ENCODE peak calls at places on chromosomes 5 and 9, in five cellular contexts. C is lower lobe of right lung; A is ovary; R is lung; U is CD8-positive, alpha-beta T cell. Z is an unnamed sample. For H3K9me3, the result is how much of the 10 kb centered on the place peaks cover.

GRCh38 chr5:43192558-43193170 is 639 bp downstream of the NIM1K start:
- DNase-seq in C (peak), R (no peak), A (peak), U (peak), Z (no peak)

GRCh38 chr5:67115238-67115637 is 81.4 kb downstream of the CD180 start:
- DNase-seq in C (no peak), A (no peak), U (no peak), R (no peak), Z (no peak)

GRCh38 chr5:137624786-137625349 is 111.0 kb downstream of the KLHL3 start:
- DNase-seq in C (no peak), U (no peak), R (no peak), A (no peak), Z (no peak)

GRCh38 chr5:82863260-82863659 is 213.9 kb downstream of the TMEM167A start:
- DNase-seq in U (no peak), C (no peak), R (no peak), A (no peak), Z (no peak)

GRCh38 chr9:131799177-131799823 is 59.4 kb upstream of the RAPGEF1 start:
- DNase-seq in C (no peak), A (peak), R (peak), U (peak), Z (peak)

GRCh38 chr5:55691265-55692105 is 20.6 kb downstream of the SLC38A9 start:
- DNase-seq in U (no peak), C (no peak), A (no peak), R (no peak), Z (no peak)

GRCh38 chr5:6328173-6328572 is 50.2 kb downstream of the MED10 start:
- DNase-seq in A (no peak), U (no peak), C (no peak), R (no peak), Z (no peak)

GRCh38 chr9:95770653-95771131 is 104.8 kb upstream of the ERCC6L2 start:
- DNase-seq in R (no peak), A (no peak), C (no peak), U (no peak), Z (no peak)

GRCh38 chr9:127915801-127916664 is 808 bp downstream of the ST6GALNAC4 start:
- DNase-seq in U (peak), C (peak), R (no peak), A (no peak), Z (no peak)

GRCh38 chr5:75710630-75711029 is 6.6 kb downstream of the POC5 start:
- DNase-seq in R (no peak), C (no peak), A (no peak), U (no peak), Z (no peak)

GRCh38 chr9:36346578-36346977 is 53.5 kb downstream of the RNF38 start:
- DNase-seq in U (no peak), A (no peak), C (no peak), R (no peak), Z (no peak)

GRCh38 chr9:99605016-99605743 is 216.5 kb upstream of the NR4A3 start:
- DNase-seq in R (no peak), C (no peak), U (no peak), A (no peak), Z (no peak)

GRCh38 chr9:112787942-112788341 is 37.4 kb downstream of the SNX30 start:
- DNase-seq in A (no peak), C (no peak), R (peak), U (no peak), Z (no peak)

GRCh38 chr5:52359261-52359660 is 428.5 kb upstream of the ITGA1 start:
- DNase-seq in A (no peak), C (no peak), U (no peak), R (no peak), Z (no peak)

GRCh38 chr5:72183231-72183630 is 76.0 kb downstream of the MAP1B start:
- DNase-seq in A (no peak), U (no peak), R (no peak), C (no peak), Z (no peak)

GRCh38 chr5:151622367-151623097 is 31.4 kb upstream of the FAT2 start:
- DNase-seq in C (no peak), R (no peak), A (no peak), U (no peak), Z (no peak)

GRCh38 chr9:116153765-116154333 is at the start of gene PAPPA:
- DNase-seq in A (peak), U (no peak), C (no peak), R (no peak), Z (no peak)

GRCh38 chr9:92617951-92618510 is 51.9 kb downstream of the IPPK start:
- DNase-seq in R (no peak), A (no peak), C (no peak), U (no peak), Z (peak)

GRCh38 chr5:155529366-155529765 is 515.8 kb downstream of the KIF4B start:
- DNase-seq in U (no peak), R (no peak), C (no peak), A (no peak), Z (no peak)

GRCh38 chr5:14965815-14966214 is 94.2 kb upstream of the ANKH start:
- DNase-seq in A (no peak), U (no peak), C (no peak), R (no peak), Z (no peak)

GRCh38 chr9:32978051-32978450 is 23.4 kb downstream of the APTX start:
- DNase-seq in A (no peak), U (no peak), C (no peak), R (no peak), Z (no peak)

GRCh38 chr5:163585206-163585605 is 79.8 kb downstream of the MAT2B start:
- DNase-seq in A (no peak), U (no peak), R (no peak), C (no peak), Z (no peak)

GRCh38 chr5:166639151-166639550 is 1652.3 kb upstream of the WWC1 start:
- DNase-seq in A (no peak), U (no peak), R (no peak), C (no peak), Z (no peak)
- H3K9me3 ChIP-seq in A (under half), U (under half), R (under half), C (under half), Z (under half)

GRCh38 chr9:4504250-4504649 is 14.0 kb downstream of the SLC1A1 start:
- DNase-seq in A (no peak), U (no peak), R (no peak), C (no peak), Z (no peak)
- H3K4me3 ChIP-seq in A (no peak), U (no peak), R (no peak), C (no peak), Z (no peak)

GRCh38 chr5:107864793-107865192 is 194.1 kb upstream of the EFNA5 start:
- DNase-seq in A (no peak), C (no peak), U (no peak), R (no peak), Z (no peak)

GRCh38 chr5:107860044-107860443 is 189.3 kb upstream of the EFNA5 start:
- DNase-seq in A (no peak), R (no peak), C (no peak), U (no peak), Z (no peak)

GRCh38 chr5:107863125-107863524 is 192.4 kb upstream of the EFNA5 start:
- DNase-seq in C (no peak), R (no peak), A (no peak), U (no peak), Z (no peak)

GRCh38 chr5:107858788-107859187 is 188.1 kb upstream of the EFNA5 start:
- DNase-seq in U (no peak), C (no peak), R (no peak), A (no peak), Z (no peak)

DNA sequence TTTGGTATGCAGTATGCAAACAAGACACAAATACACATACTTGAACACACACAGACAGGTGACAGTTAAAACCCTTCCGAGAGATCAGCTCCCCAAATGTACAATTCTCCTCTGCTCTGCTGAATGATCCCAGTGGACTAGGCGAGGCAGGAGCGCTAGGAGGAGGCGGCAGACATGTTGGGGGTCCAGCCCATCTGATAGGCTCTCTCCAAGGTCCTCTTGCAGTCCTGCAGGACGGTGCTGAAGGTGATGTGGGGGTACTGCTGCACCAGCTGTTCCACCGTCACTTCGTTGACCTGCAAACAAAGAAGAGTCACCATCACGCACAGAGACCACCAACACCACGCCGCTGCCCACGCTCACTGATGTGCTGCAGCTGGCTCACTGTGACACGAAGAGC is 190.8 kb upstream of the EFNA5 start:
- DNase-seq in A (no peak), R (no peak), U (no peak), C (no peak), Z (no peak)
- H3K9me3 ChIP-seq in A (under half), R (under half), U (under half), C (under half), Z (under half)

GRCh38 chr5:159207222-159207615 is 2.1 kb downstream of the RNF145 start:
- DNase-seq in U (no peak), A (no peak), R (no peak), C (no peak), Z (no peak)

GRCh38 chr5:159207616-159208507 is 1.5 kb downstream of the RNF145 start:
- DNase-seq in R (peak), A (peak), U (peak), C (peak), Z (peak)

GRCh38 chr5:159209438-159210305 is at the start of gene RNF145:
- DNase-seq in R (peak), U (peak), C (peak), A (peak), Z (peak)

GRCh38 chr5:159210306-159210722 is 961 bp upstream of the RNF145 start:
- DNase-seq in A (no peak), C (no peak), R (no peak), U (no peak), Z (no peak)

GRCh38 chr5:159208508-159209437 is 580 bp downstream of the RNF145 start:
- DNase-seq in U (peak), C (peak), A (peak), R (no peak), Z (peak)
- H3K4me3 ChIP-seq in U (peak), C (peak), A (peak), R (peak), Z (peak)

GRCh38 chr5:18605186-18605585 is 970.9 kb downstream of the TAF11L14 start:
- DNase-seq in R (no peak), U (no peak), C (no peak), A (no peak), Z (no peak)
- H3K9me3 ChIP-seq in R (under half), U (under half), C (under half), A (under half), Z (under half)

DNA sequence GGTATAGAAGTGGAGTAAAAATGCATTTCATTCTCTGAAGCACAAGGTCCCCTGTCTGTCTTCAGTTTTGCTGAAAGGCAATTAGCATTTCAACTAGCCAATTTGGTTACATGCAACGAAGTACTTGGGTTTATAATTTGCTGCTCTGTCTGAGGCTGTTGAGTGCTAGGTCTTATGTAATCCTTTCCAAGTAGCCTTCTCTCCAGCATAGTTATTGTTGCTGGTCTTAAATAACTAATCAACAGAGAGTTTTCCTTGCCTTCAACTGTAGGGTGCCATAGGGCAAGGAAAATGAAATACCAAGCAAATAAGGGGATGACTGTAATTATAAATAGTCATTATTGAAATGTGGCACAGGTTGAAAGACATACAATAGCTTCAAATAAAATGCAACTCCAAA is 4.6 kb downstream of the ADGRV1 start:
- DNase-seq in C (no peak), A (no peak), R (no peak), U (no peak), Z (no peak)
- H3K4me3 ChIP-seq in C (no peak), A (no peak), R (no peak), U (no peak), Z (no peak)

GRCh38 chr5:164962302-164962961 is 1457.0 kb downstream of the MAT2B start:
- DNase-seq in A (no peak), R (no peak), C (no peak), U (no peak), Z (no peak)
- H3K9me3 ChIP-seq in A (under half), R (under half), C (under half), U (under half), Z (under half)

Z was measured in heart left ventricle.